ENCODE peak calls at places on chromosomes 13 and 19, in six cellular contexts. G, I, B, J, L and V are unnamed samples.

GRCh38 chr13:21344662-21345176 is 114.4 kb downstream of the ZDHHC20 start:
- DNase-seq in J (no peak), I (no peak), G (no peak), L (peak), B (no peak), V (no peak)

GRCh38 chr13:42574435-42575311 is 721 bp downstream of the TNFSF11 start:
- DNase-seq in L (no peak), J (no peak), I (no peak), G (no peak), B (no peak), V (no peak)

GRCh38 chr19:41427647-41428480 is 690 bp upstream of the B3GNT8 start:
- DNase-seq in L (peak), B (no peak), J (peak), I (no peak), G (no peak), V (no peak)

GRCh38 chr13:24362435-24362951 is 53.1 kb downstream of the C1QTNF9 start:
- DNase-seq in L (no peak), I (no peak), B (no peak), G (no peak), J (no peak), V (no peak)

GRCh38 chr19:5698635-5699422 is 8.7 kb downstream of the RPL36 start:
- DNase-seq in I (no peak), L (no peak), G (no peak), J (no peak), B (no peak), V (no peak)

GRCh38 chr13:73656863-73657262 is 477.3 kb downstream of the KLF12 start:
- DNase-seq in L (no peak), J (no peak), G (peak), B (no peak), I (no peak), V (no peak)

GRCh38 chr13:112781881-112782361 is 92.1 kb downstream of the ATP11A start:
- DNase-seq in B (no peak), J (no peak), G (no peak), L (no peak), I (peak), V (no peak)

GRCh38 chr19:12793290-12794195 is 2.3 kb downstream of the JUNB start:
- DNase-seq in B (no peak), I (peak), L (peak), G (peak), J (peak), V (peak)

GRCh38 chr13:60152904-60153303 is 10.8 kb downstream of the DIAPH3 start:
- DNase-seq in I (no peak), G (no peak), L (no peak), J (no peak), B (no peak), V (no peak)

GRCh38 chr13:29081697-29082440 is 261.7 kb downstream of the MTUS2 start:
- DNase-seq in I (no peak), J (no peak), L (no peak), G (no peak), B (no peak), V (no peak)

GRCh38 chr19:48740705-48741030 is 258 bp upstream of the RASIP1 start:
- DNase-seq in J (no peak), I (no peak), G (no peak), B (no peak), L (no peak), V (no peak)

GRCh38 chr19:3986260-3987041 is 1.2 kb upstream of the EEF2 start:
- DNase-seq in J (peak), I (peak), B (no peak), G (peak), L (peak), V (peak)

GRCh38 chr19:48841571-48841970 is 5.3 kb upstream of the HSD17B14 start:
- DNase-seq in L (no peak), I (no peak), B (no peak), G (no peak), J (no peak), V (no peak)

GRCh38 chr19:46704379-46705076 is 12.4 kb downstream of the PRKD2 start:
- DNase-seq in B (no peak), I (peak), G (peak), J (peak), L (peak), V (peak)

GRCh38 chr13:46354143-46355087 is 32.6 kb downstream of the RUBCNL start:
- DNase-seq in G (peak), I (no peak), B (peak), J (no peak), L (peak), V (peak)

GRCh38 chr19:5434970-5435641 is 20.1 kb upstream of the ZNRF4 start:
- DNase-seq in L (no peak), J (no peak), G (peak), B (peak), I (no peak), V (peak)

GRCh38 chr19:1856345-1856697 is 7.1 kb downstream of the KLF16 start:
- DNase-seq in I (no peak), L (no peak), G (no peak), J (no peak), B (no peak), V (no peak)

GRCh38 chr13:48158290-48158689 is 63.4 kb upstream of the MED4 start:
- DNase-seq in B (no peak), I (no peak), J (no peak), G (no peak), L (no peak), V (peak)

GRCh38 chr13:59750860-59751259 is 412.9 kb downstream of the DIAPH3 start:
- DNase-seq in G (peak), L (no peak), I (peak), B (peak), J (no peak), V (peak)

GRCh38 chr13:33178197-33178699 is 107.3 kb downstream of the STARD13 start:
- DNase-seq in L (no peak), B (no peak), J (no peak), G (no peak), I (no peak), V (no peak)

GRCh38 chr13:50344717-50345116 is 329.5 kb downstream of the KCNRG start:
- DNase-seq in J (no peak), L (no peak), B (no peak), G (no peak), I (no peak), V (no peak)

GRCh38 chr19:36604656-36605100 is 435 bp upstream of the ZNF382 start:
- DNase-seq in B (no peak), G (peak), I (peak), L (peak), J (peak), V (no peak)

GRCh38 chr13:110323172-110323851 is 16.2 kb downstream of the COL4A2 start:
- DNase-seq in B (no peak), L (no peak), I (no peak), G (peak), J (no peak), V (peak)

GRCh38 chr13:63737418-63737817 is 2321.8 kb upstream of the PCDH20 start:
- DNase-seq in I (no peak), L (no peak), B (no peak), J (no peak), G (no peak), V (no peak)

GRCh38 chr13:36420437-36420891 is 11.8 kb upstream of the CCNA1 start:
- DNase-seq in L (peak), I (peak), G (peak), B (no peak), J (peak), V (peak)

GRCh38 chr13:31008400-31009115 is 76.1 kb downstream of the TEX26 start:
- DNase-seq in L (no peak), G (peak), J (no peak), B (no peak), I (no peak), V (no peak)

GRCh38 chr13:65834897-65835296 is 1395.2 kb downstream of the PCDH9 start:
- DNase-seq in B (no peak), I (no peak), J (no peak), G (no peak), L (no peak), V (no peak)

GRCh38 chr19:32407004-32407992 is 1.7 kb downstream of the DPY19L3 start:
- DNase-seq in G (no peak), L (no peak), J (no peak), I (peak), B (no peak), V (peak)

GRCh38 chr13:39311619-39312018 is 273.4 kb downstream of the NHLRC3 start:
- DNase-seq in L (no peak), G (peak), I (no peak), B (no peak), J (no peak), V (no peak)

GRCh38 chr19:55563261-55563690 is 17.4 kb downstream of the ZNF579 start:
- DNase-seq in G (no peak), L (no peak), J (no peak), I (no peak), B (no peak), V (peak)

GRCh38 chr19:3382460-3383100 is 16.2 kb downstream of the NFIC start:
- DNase-seq in L (no peak), J (no peak), B (no peak), G (no peak), I (no peak), V (no peak)

GRCh38 chr13:99067160-99067985 is 89.5 kb upstream of the DOCK9 start:
- DNase-seq in L (no peak), B (peak), G (peak), I (no peak), J (no peak), V (peak)

GRCh38 chr13:110340812-110341444 is 33.8 kb downstream of the COL4A2 start:
- DNase-seq in B (no peak), I (no peak), J (peak), G (no peak), L (no peak), V (peak)

GRCh38 chr13:77425705-77426104 is 98.8 kb upstream of the MYCBP2 start:
- DNase-seq in J (no peak), B (no peak), L (no peak), I (no peak), G (no peak), V (no peak)

GRCh38 chr13:106234656-106235055 is 300.8 kb downstream of the EFNB2 start:
- DNase-seq in G (no peak), J (no peak), B (no peak), L (no peak), I (no peak), V (no peak)

GRCh38 chr13:65336106-65336603 is 1894.0 kb downstream of the PCDH9 start:
- DNase-seq in B (no peak), G (no peak), I (no peak), L (no peak), J (no peak), V (no peak)

GRCh38 chr19:28208745-28209144 is 1004.2 kb downstream of the UQCRFS1 start:
- DNase-seq in B (no peak), I (no peak), G (no peak), L (no peak), J (no peak), V (no peak)